ENCODE peak calls at places on chromosomes 3 and 15, in four cellular contexts. One of them, this sample, is unnamed.

GRCh38 chr15:101209285-101209821 is 42.5 kb downstream of the CHSY1 start:
- DNase-seq in nephron progenitor cell: no peak
- DNase-seq in mesothelial cell of epicardium: no peak
- DNase-seq in CD4-positive, alpha-beta memory T cell: no peak
- DNase-seq in this sample: no peak

GRCh38 chr15:45378913-45379262 is 544 bp upstream of the GATM start:
- DNase-seq in nephron progenitor cell: no peak
- DNase-seq in mesothelial cell of epicardium: no peak
- DNase-seq in CD4-positive, alpha-beta memory T cell: no peak
- DNase-seq in this sample: no peak

GRCh38 chr3:144112437-144112836 is 140.8 kb downstream of the DIPK2A start:
- DNase-seq in nephron progenitor cell: no peak
- DNase-seq in mesothelial cell of epicardium: no peak
- DNase-seq in CD4-positive, alpha-beta memory T cell: no peak
- DNase-seq in this sample: no peak

GRCh38 chr3:150744041-150745026 is 18.6 kb downstream of the SIAH2 start:
- DNase-seq in nephron progenitor cell: no peak
- DNase-seq in mesothelial cell of epicardium: no peak
- DNase-seq in CD4-positive, alpha-beta memory T cell: no peak
- DNase-seq in this sample: no peak

GRCh38 chr3:198032445-198032936 is 72.5 kb downstream of the LMLN start:
- DNase-seq in nephron progenitor cell: no peak
- DNase-seq in mesothelial cell of epicardium: no peak
- DNase-seq in CD4-positive, alpha-beta memory T cell: no peak
- DNase-seq in this sample: no peak

GRCh38 chr3:139532996-139533395 is 6.5 kb downstream of the RBP1 start:
- DNase-seq in nephron progenitor cell: no peak
- DNase-seq in mesothelial cell of epicardium: no peak
- DNase-seq in CD4-positive, alpha-beta memory T cell: no peak
- DNase-seq in this sample: no peak

GRCh38 chr15:101611007-101611406 is 41.2 kb downstream of the TM2D3 start:
- DNase-seq in nephron progenitor cell: no peak
- DNase-seq in mesothelial cell of epicardium: no peak
- DNase-seq in CD4-positive, alpha-beta memory T cell: no peak
- DNase-seq in this sample: no peak

GRCh38 chr15:70437882-70438331 is 325.5 kb downstream of the UACA start:
- DNase-seq in nephron progenitor cell: no peak
- DNase-seq in mesothelial cell of epicardium: no peak
- DNase-seq in CD4-positive, alpha-beta memory T cell: no peak
- DNase-seq in this sample: no peak

GRCh38 chr3:62260655-62261054 is 112.7 kb downstream of the FEZF2 start:
- DNase-seq in nephron progenitor cell: no peak
- DNase-seq in mesothelial cell of epicardium: no peak
- DNase-seq in CD4-positive, alpha-beta memory T cell: no peak
- DNase-seq in this sample: no peak

GRCh38 chr3:128051837-128052766 is at the start of gene SEC61A1:
- DNase-seq in nephron progenitor cell: peak
- DNase-seq in mesothelial cell of epicardium: peak
- DNase-seq in CD4-positive, alpha-beta memory T cell: peak
- DNase-seq in this sample: peak

GRCh38 chr3:31412832-31413231 is 119.9 kb upstream of the STT3B start:
- DNase-seq in nephron progenitor cell: no peak
- DNase-seq in mesothelial cell of epicardium: no peak
- DNase-seq in CD4-positive, alpha-beta memory T cell: no peak
- DNase-seq in this sample: no peak

GRCh38 chr3:118128886-118129285 is 905.8 kb downstream of the IGSF11 start:
- DNase-seq in nephron progenitor cell: no peak
- DNase-seq in mesothelial cell of epicardium: no peak
- DNase-seq in CD4-positive, alpha-beta memory T cell: no peak
- DNase-seq in this sample: no peak

GRCh38 chr15:74322558-74323180 is 44.8 kb downstream of the CYP11A1 start:
- DNase-seq in nephron progenitor cell: peak
- DNase-seq in mesothelial cell of epicardium: peak
- DNase-seq in CD4-positive, alpha-beta memory T cell: peak
- DNase-seq in this sample: peak

GRCh38 chr15:66700802-66701421 is 1.1 kb upstream of the SMAD6 start:
- DNase-seq in nephron progenitor cell: peak
- DNase-seq in mesothelial cell of epicardium: peak
- DNase-seq in CD4-positive, alpha-beta memory T cell: peak
- DNase-seq in this sample: peak

This sample was measured in effector CD8-positive, alpha-beta T cell.